ENCODE peak calls at places on chromosomes 4 and X, in six cellular contexts. Y is transverse colon, D is NB4, K is ovary, I is heart left ventricle, G is lower leg skin. E is an unnamed sample.

GRCh38 chr4:16001484-16001858 is 38.5 kb upstream of the FGFBP2 start:
- DNase-seq in I (peak), G (peak), K (peak), Y (peak), D (peak), E (peak)

GRCh38 chr4:102518703-102519131 is 17.6 kb downstream of the NFKB1 start:
- DNase-seq in D (no peak), G (no peak), Y (no peak), K (no peak), I (no peak), E (no peak)

GRCh38 chr4:185278716-185279115 is 69.3 kb downstream of the SNX25 start:
- DNase-seq in D (no peak), I (no peak), G (no peak), Y (no peak), K (no peak), E (no peak)

GRCh38 chr4:8236141-8236919 is 33.2 kb upstream of the HTRA3 start:
- DNase-seq in Y (no peak), K (no peak), I (no peak), G (no peak), D (no peak), E (no peak)

GRCh38 chr4:38948551-38948950 is 80.9 kb downstream of the FAM114A1 start:
- DNase-seq in Y (peak), K (peak), D (peak), G (peak), I (no peak), E (no peak)

GRCh38 chr4:5712517-5712916 is 1.5 kb downstream of the EVC start:
- DNase-seq in G (no peak), K (no peak), I (no peak), Y (no peak), D (no peak), E (no peak)

GRCh38 chr4:159497961-159498360 is 395.1 kb downstream of the RAPGEF2 start:
- DNase-seq in I (no peak), Y (no peak), K (no peak), D (no peak), G (no peak), E (no peak)

GRCh38 chr4:55650483-55650882 is 14.4 kb upstream of the NMU start:
- DNase-seq in D (no peak), I (no peak), K (no peak), Y (no peak), G (no peak), E (no peak)

GRCh38 chrX:106973433-106974149 is 26.4 kb downstream of the MORC4 start:
- DNase-seq in Y (no peak), D (no peak), I (no peak), G (no peak), K (no peak), E (no peak)

GRCh38 chr4:8393593-8394038 is 46.9 kb downstream of the ACOX3 start:
- DNase-seq in K (peak), D (no peak), I (peak), Y (peak), G (peak), E (peak)

GRCh38 chrX:148928803-148929202 is 428.4 kb downstream of the AFF2 start:
- DNase-seq in K (no peak), I (no peak), D (peak), Y (no peak), G (no peak), E (no peak)

GRCh38 chrX:8042304-8042703 is 115.1 kb upstream of the PNPLA4 start:
- DNase-seq in I (no peak), Y (no peak), G (no peak), K (no peak), D (peak), E (no peak)

GRCh38 chrX:40060356-40060845 is 37.4 kb downstream of the BCOR start:
- DNase-seq in K (no peak), I (no peak), Y (no peak), G (no peak), D (no peak), E (no peak)

GRCh38 chr4:108544504-108544903 is 75.9 kb upstream of the RPL34 start:
- DNase-seq in I (no peak), Y (no peak), K (no peak), D (peak), G (no peak), E (no peak)

GRCh38 chr4:33107813-33108212 is 2387.6 kb downstream of the PCDH7 start:
- DNase-seq in G (no peak), Y (no peak), D (no peak), I (no peak), K (no peak), E (no peak)

GRCh38 chr4:182113774-182114173 is 129.4 kb upstream of the TENM3 start:
- DNase-seq in Y (no peak), K (no peak), I (no peak), D (no peak), G (no peak), E (no peak)

GRCh38 chrX:47749185-47749967 is 87.3 kb upstream of the ZNF81 start:
- DNase-seq in I (peak), G (no peak), Y (no peak), D (no peak), K (peak), E (no peak)

GRCh38 chrX:123425904-123426303 is 241.8 kb downstream of the GRIA3 start:
- DNase-seq in D (no peak), G (peak), I (peak), K (peak), Y (no peak), E (peak)

GRCh38 chrX:116732214-116732613 is 269.4 kb upstream of the CT83 start:
- DNase-seq in K (no peak), D (no peak), Y (no peak), I (no peak), G (no peak), E (no peak)

GRCh38 chrX:72121381-72121780 is 10.3 kb downstream of the RTL5 start:
- DNase-seq in G (peak), I (peak), Y (peak), D (peak), K (no peak), E (peak)

GRCh38 chr4:100742045-100742444 is 224.2 kb upstream of the EMCN start:
- DNase-seq in K (no peak), Y (no peak), D (peak), G (no peak), I (peak), E (no peak)

GRCh38 chrX:76454456-76454927 is 27.0 kb downstream of the MAGEE1 start:
- DNase-seq in K (no peak), I (no peak), D (peak), G (no peak), Y (no peak), E (no peak)

GRCh38 chr4:42339935-42340406 is 57.3 kb upstream of the SHISA3 start:
- DNase-seq in D (no peak), Y (no peak), I (peak), K (peak), G (no peak), E (no peak)

GRCh38 chr4:7307391-7308099 is 115.2 kb downstream of the SORCS2 start:
- DNase-seq in G (no peak), K (no peak), Y (no peak), D (no peak), I (peak), E (no peak)

GRCh38 chr4:143133966-143134365 is 50.8 kb upstream of the USP38 start:
- DNase-seq in G (no peak), D (no peak), Y (peak), I (no peak), K (no peak), E (no peak)

GRCh38 chr4:173519130-173520101 is 10.6 kb downstream of the HAND2 start:
- DNase-seq in K (peak), Y (no peak), G (no peak), I (peak), D (no peak), E (no peak)

GRCh38 chr4:133921280-133922195 is 280.1 kb downstream of the PABPC4L start:
- DNase-seq in Y (no peak), D (no peak), K (no peak), G (no peak), I (no peak), E (no peak)

GRCh38 chr4:29081230-29081955 is 1638.8 kb upstream of the PCDH7 start:
- DNase-seq in I (no peak), K (no peak), G (no peak), D (peak), Y (no peak), E (no peak)

GRCh38 chrX:155611302-155611701 is 1.4 kb downstream of the TMLHE start:
- DNase-seq in I (no peak), D (peak), G (no peak), K (no peak), Y (no peak), E (no peak)

GRCh38 chr4:70138751-70139150 is 15.3 kb upstream of the PRR27 start:
- DNase-seq in D (no peak), Y (no peak), G (no peak), K (no peak), I (no peak), E (no peak)

GRCh38 chrX:30979271-30979670 is 90.2 kb upstream of the TAB3 start:
- DNase-seq in I (no peak), D (no peak), K (no peak), Y (no peak), G (no peak), E (no peak)

GRCh38 chr4:153215976-153216375 is 11.7 kb downstream of the TRIM2 start:
- DNase-seq in K (no peak), D (no peak), G (no peak), Y (no peak), I (no peak), E (no peak)

GRCh38 chrX:131305926-131306325 is 16.8 kb upstream of the IGSF1 start:
- DNase-seq in I (no peak), K (no peak), D (no peak), G (no peak), Y (no peak), E (no peak)

GRCh38 chr4:111323496-111323895 is 700.6 kb upstream of the PITX2 start:
- DNase-seq in K (no peak), Y (no peak), D (no peak), I (no peak), G (no peak), E (no peak)

GRCh38 chr4:163911891-163912290 is 417.4 kb downstream of the TMA16 start:
- DNase-seq in G (no peak), D (no peak), I (no peak), K (no peak), Y (no peak), E (no peak)

GRCh38 chr4:110735691-110736090 is 112.8 kb upstream of the PITX2 start:
- DNase-seq in Y (no peak), D (no peak), I (no peak), G (no peak), K (no peak), E (no peak)

GRCh38 chr4:119498520-119498919 is 130.1 kb downstream of the PDE5A start:
- DNase-seq in Y (no peak), G (no peak), D (peak), K (peak), I (peak), E (peak)

GRCh38 chr4:119490335-119490734 is 138.3 kb downstream of the PDE5A start:
- DNase-seq in G (no peak), I (no peak), Y (peak), D (peak), K (no peak), E (no peak)

GRCh38 chr4:119489305-119489704 is 139.3 kb downstream of the PDE5A start:
- DNase-seq in K (no peak), D (no peak), Y (no peak), I (no peak), G (no peak), E (no peak)

DNA sequence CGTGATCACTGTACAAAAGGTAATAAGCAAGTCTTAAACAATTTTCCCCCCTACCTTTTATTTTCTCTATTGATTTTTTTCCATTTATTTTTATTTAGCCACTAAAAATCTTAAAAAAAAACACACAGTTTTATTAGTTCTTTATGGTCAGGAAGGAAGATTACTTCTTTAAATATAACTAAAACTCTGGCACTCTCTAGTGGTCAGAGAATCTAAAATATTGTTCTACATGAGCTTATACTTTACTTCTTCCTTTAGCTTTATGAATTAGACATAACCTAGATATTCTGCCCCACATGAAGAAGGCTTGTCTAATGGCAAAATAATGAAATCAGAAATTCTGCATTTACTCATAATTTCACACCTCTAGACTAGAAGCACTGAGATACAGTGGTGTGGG is 135.2 kb downstream of the PDE5A start:
- DNase-seq in K (no peak), I (no peak), D (peak), G (no peak), Y (no peak), E (no peak)
- TF ChIP-seq CTCF in K (no peak), I (peak), D (no peak), G (no peak), Y (peak), E (no peak)

GRCh38 chrX:154401045-154401799 is 3.0 kb downstream of the RPL10 start:
- DNase-seq in G (no peak), D (peak), I (no peak), Y (no peak), K (no peak), E (no peak)

GRCh38 chrX:154398668-154399526 is 720 bp downstream of the RPL10 start:
- DNase-seq in I (peak), D (peak), Y (peak), G (peak), K (peak), E (peak)

GRCh38 chrX:154399527-154400368 is 1.6 kb downstream of the RPL10 start:
- DNase-seq in K (no peak), D (no peak), I (no peak), Y (no peak), G (no peak), E (no peak)

GRCh38 chrX:154396948-154397887 is 959 bp upstream of the RPL10 start:
- DNase-seq in D (peak), G (peak), I (peak), Y (peak), K (peak), E (peak)

GRCh38 chrX:154397888-154398667 is at the start of gene RPL10:
- DNase-seq in G (peak), I (peak), K (peak), D (peak), Y (peak), E (peak)
- TF ChIP-seq POLR2A in G (peak), I (peak), K (peak), D (peak), Y (peak), E (peak)

DNA sequence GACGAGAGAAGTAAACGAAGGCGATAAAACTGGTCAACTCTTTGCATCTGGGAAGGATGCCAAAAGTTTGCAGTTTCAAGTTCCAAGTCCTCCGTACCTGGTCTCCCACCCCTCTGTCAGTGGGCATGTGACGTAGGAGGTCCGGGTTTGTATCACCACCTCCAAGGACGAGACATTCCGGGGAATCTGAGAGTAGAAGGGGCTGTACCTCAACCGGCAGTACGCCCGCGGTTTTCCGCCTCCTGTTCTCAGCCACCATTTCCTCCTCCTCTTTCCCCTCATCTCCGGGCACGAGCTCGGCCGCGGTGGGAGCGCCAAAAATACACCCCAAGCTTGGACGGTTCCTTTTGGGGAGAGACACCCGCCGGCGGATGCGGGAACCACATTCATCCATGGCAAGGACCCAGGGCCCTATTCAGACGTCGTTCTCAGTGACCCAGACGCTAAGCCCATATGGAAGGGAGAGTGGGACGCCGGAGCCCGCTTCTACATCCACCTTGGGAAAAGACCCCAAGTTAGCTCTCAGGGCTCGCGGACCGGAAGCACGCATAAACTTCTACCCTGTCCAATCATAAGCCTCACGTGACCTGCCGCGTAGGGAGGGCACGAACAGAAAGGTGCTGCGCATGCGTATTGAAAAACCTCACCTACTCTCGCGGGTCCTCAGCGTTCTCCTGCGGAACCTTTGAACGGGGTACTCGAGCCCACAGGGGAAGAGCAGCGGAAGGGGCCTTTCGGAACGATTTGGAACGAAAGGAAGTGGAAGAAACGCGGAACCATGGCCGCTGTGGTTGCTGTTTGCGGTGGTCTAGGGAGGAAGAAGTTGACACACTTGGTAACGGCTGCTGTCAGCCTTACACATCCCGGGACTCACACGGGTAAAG is at the start of the genes HELQ and MRPS18C:
- DNase-seq in G (peak), I (peak), K (peak), Y (peak), D (peak), E (peak)
- TF ChIP-seq CTCF in G (no peak), I (no peak), K (peak), Y (peak), D (peak), E (peak)

GRCh38 chr4:99102634-99103033 is 14.0 kb upstream of the ADH5 start:
- DNase-seq in G (no peak), D (no peak), Y (no peak), I (no peak), K (no peak), E (no peak)
- TF ChIP-seq POLR2A in G (no peak), D (no peak), Y (no peak), I (no peak), K (no peak), E (no peak)

DNA sequence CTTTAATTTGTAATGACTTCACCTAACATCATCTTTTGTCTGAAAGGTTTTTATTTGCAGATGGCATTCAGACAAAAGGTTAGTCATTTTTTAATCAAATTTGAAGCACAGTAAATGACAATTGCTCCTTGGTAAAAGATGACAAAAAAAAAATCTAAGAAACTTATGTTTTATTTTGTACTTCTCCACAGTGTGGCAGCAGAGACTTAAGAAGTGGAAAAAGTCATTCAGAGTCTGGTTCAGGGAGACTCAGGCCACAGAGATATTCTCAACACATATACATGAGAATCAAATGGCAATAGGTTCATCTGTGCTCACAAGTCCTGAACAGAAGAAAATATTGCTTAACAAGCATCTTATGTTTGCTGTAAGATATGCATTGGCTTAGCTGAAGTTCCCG is 436.2 kb downstream of the KCNIP4 start:
- DNase-seq in I (no peak), D (peak), Y (no peak), K (no peak), G (no peak), E (no peak)
- TF ChIP-seq CTCF in I (peak), D (no peak), Y (peak), K (peak), G (no peak), E (peak)

GRCh38 chrX:37779857-37780256 is at the start of gene CYBB:
- DNase-seq in G (no peak), D (peak), K (no peak), I (no peak), Y (no peak), E (no peak)
- TF ChIP-seq POLR2A in G (no peak), D (no peak), K (no peak), I (no peak), Y (peak), E (no peak)

DNA sequence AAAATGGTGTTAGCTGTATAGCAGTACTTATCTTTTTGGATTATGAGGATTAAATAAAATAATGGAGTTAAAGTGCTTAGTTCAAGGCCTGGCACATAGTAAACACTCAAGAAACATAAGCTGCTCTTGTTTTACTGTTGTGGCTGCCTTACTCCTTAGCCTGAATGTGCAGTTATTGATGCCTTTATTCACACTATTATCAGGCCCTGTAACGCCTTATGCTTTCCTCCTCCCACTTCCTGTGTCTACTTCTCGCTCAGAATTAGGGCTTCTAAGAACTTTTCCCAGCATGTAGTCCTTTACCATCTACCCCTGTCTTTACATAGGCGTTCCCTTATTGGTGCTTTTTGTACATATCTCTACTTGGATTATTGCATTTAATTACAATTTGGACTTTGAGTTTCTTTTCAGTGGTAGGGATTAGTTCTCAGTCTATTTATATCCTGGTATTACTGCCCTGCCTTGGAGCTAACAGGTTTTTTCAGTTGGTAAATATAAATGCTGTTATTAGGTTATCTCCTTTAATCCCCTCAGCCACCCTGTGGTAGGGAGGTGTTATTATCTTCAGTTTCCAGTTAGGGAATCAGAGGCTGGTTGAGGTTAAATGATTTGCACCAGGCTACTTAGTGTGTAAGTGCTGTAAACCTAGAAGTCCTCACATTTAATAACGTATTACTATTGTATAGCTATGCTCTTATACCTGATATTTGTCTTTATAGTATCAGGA is 83.9 kb downstream of the RBPJ start:
- DNase-seq in D (no peak), I (no peak), K (no peak), G (no peak), Y (no peak), E (no peak)
- TF ChIP-seq CTCF in D (no peak), I (no peak), K (no peak), G (no peak), Y (peak), E (no peak)

GRCh38 chr4:72777436-72777835 is 208.4 kb upstream of the ADAMTS3 start:
- DNase-seq in D (no peak), G (no peak), I (no peak), Y (no peak), K (no peak), E (no peak)
- TF ChIP-seq POLR2A in D (no peak), G (no peak), I (no peak), Y (no peak), K (no peak), E (no peak)

E was measured in thyroid gland.